ENCODE peak calls at places on chromosome 15, in ten cellular contexts. One of them, this sample, is unnamed.
A peak's percentile ranks its signal among the peaks of the same experiment; 100 is the strongest.

GRCh38 chr15:27873039-27873438 is 226.1 kb downstream of the OCA2 start:
- DNase-seq in RWPE1: no peak
- DNase-seq in GM20000: no peak
- DNase-seq in progenitor cell of endocrine pancreas: no peak
- DNase-seq in CD4-positive, alpha-beta T cell: no peak
- DNase-seq in ovary: no peak
- DNase-seq in stomach: no peak
- DNase-seq in fibroblast of lung: no peak
- DNase-seq in fibroblast of the aortic adventitia: no peak
- DNase-seq in PC-3: no peak
- DNase-seq in this sample: no peak

GRCh38 chr15:66108483-66109270 is 144.9 kb downstream of the MEGF11 start:
- DNase-seq in fibroblast of lung: no peak
- DNase-seq in GM20000: no peak
- DNase-seq in ovary: no peak
- DNase-seq in RWPE1: no peak
- DNase-seq in progenitor cell of endocrine pancreas: no peak
- DNase-seq in PC-3: no peak
- DNase-seq in CD4-positive, alpha-beta T cell: no peak
- DNase-seq in fibroblast of the aortic adventitia: no peak
- DNase-seq in stomach: no peak
- DNase-seq in this sample: no peak

GRCh38 chr15:63892794-63893441 is 59.2 kb upstream of the HERC1 start:
- DNase-seq in progenitor cell of endocrine pancreas: no peak
- DNase-seq in ovary: no peak
- DNase-seq in fibroblast of lung: no peak
- DNase-seq in RWPE1: no peak
- DNase-seq in stomach: peak; percentile 53
- DNase-seq in PC-3: no peak
- DNase-seq in GM20000: no peak
- DNase-seq in fibroblast of the aortic adventitia: no peak
- DNase-seq in CD4-positive, alpha-beta T cell: peak; percentile 66
- DNase-seq in this sample: peak; percentile 75

GRCh38 chr15:33034588-33034987 is 159.9 kb downstream of the FMN1 start:
- DNase-seq in RWPE1: no peak
- DNase-seq in CD4-positive, alpha-beta T cell: no peak
- DNase-seq in PC-3: no peak
- DNase-seq in stomach: no peak
- DNase-seq in ovary: no peak
- DNase-seq in progenitor cell of endocrine pancreas: no peak
- DNase-seq in fibroblast of the aortic adventitia: no peak
- DNase-seq in fibroblast of lung: no peak
- DNase-seq in GM20000: no peak
- DNase-seq in this sample: no peak

GRCh38 chr15:49906976-49907375 is 212.1 kb downstream of the ATP8B4 start:
- DNase-seq in stomach: no peak
- DNase-seq in PC-3: no peak
- DNase-seq in fibroblast of the aortic adventitia: no peak
- DNase-seq in CD4-positive, alpha-beta T cell: no peak
- DNase-seq in RWPE1: no peak
- DNase-seq in ovary: no peak
- DNase-seq in fibroblast of lung: no peak
- DNase-seq in GM20000: no peak
- DNase-seq in progenitor cell of endocrine pancreas: no peak
- DNase-seq in this sample: no peak

GRCh38 chr15:37980010-37980409 is 45.6 kb downstream of the TMCO5A start:
- DNase-seq in PC-3: no peak
- DNase-seq in fibroblast of lung: no peak
- DNase-seq in progenitor cell of endocrine pancreas: no peak
- DNase-seq in ovary: peak; percentile 21
- DNase-seq in stomach: no peak
- DNase-seq in CD4-positive, alpha-beta T cell: no peak
- DNase-seq in fibroblast of the aortic adventitia: no peak
- DNase-seq in RWPE1: no peak
- DNase-seq in GM20000: no peak
- DNase-seq in this sample: no peak

GRCh38 chr15:36960179-36960946 is 140.0 kb downstream of the MEIS2 start:
- DNase-seq in RWPE1: no peak
- DNase-seq in stomach: no peak
- DNase-seq in fibroblast of lung: no peak
- DNase-seq in PC-3: no peak
- DNase-seq in fibroblast of the aortic adventitia: no peak
- DNase-seq in progenitor cell of endocrine pancreas: no peak
- DNase-seq in ovary: no peak
- DNase-seq in GM20000: no peak
- DNase-seq in CD4-positive, alpha-beta T cell: no peak
- DNase-seq in this sample: no peak

GRCh38 chr15:93089855-93090305 is 869 bp upstream of the RGMA start:
- DNase-seq in fibroblast of lung: no peak
- DNase-seq in stomach: no peak
- DNase-seq in GM20000: no peak
- DNase-seq in progenitor cell of endocrine pancreas: no peak
- DNase-seq in CD4-positive, alpha-beta T cell: no peak
- DNase-seq in PC-3: no peak
- DNase-seq in fibroblast of the aortic adventitia: no peak
- DNase-seq in ovary: peak; percentile 25
- DNase-seq in RWPE1: no peak
- DNase-seq in this sample: no peak

GRCh38 chr15:60758961-60759729 is 280.2 kb upstream of the ICE2 start:
- DNase-seq in ovary: no peak
- DNase-seq in progenitor cell of endocrine pancreas: no peak
- DNase-seq in stomach: no peak
- DNase-seq in fibroblast of the aortic adventitia: peak; percentile 89
- DNase-seq in RWPE1: peak; percentile 10
- DNase-seq in CD4-positive, alpha-beta T cell: no peak
- DNase-seq in GM20000: no peak
- DNase-seq in fibroblast of lung: peak; percentile 83
- DNase-seq in PC-3: no peak
- DNase-seq in this sample: no peak

GRCh38 chr15:80977627-80978036 is 12.0 kb downstream of the MESD start:
- DNase-seq in GM20000: no peak
- DNase-seq in stomach: peak; percentile 71
- DNase-seq in CD4-positive, alpha-beta T cell: peak; percentile 21
- DNase-seq in fibroblast of lung: peak; percentile 61
- DNase-seq in ovary: no peak
- DNase-seq in progenitor cell of endocrine pancreas: no peak
- DNase-seq in fibroblast of the aortic adventitia: peak; percentile 72
- DNase-seq in PC-3: peak; percentile 43
- DNase-seq in RWPE1: no peak
- DNase-seq in this sample: no peak
- TF ChIP-seq CTCF in GM20000: peak; percentile 36
- TF ChIP-seq CTCF in stomach: peak; percentile 29
- TF ChIP-seq CTCF in CD4-positive, alpha-beta T cell: no peak
- TF ChIP-seq CTCF in fibroblast of lung: peak; percentile 55
- TF ChIP-seq CTCF in ovary: peak; percentile 27
- TF ChIP-seq CTCF in progenitor cell of endocrine pancreas: peak; percentile 60
- TF ChIP-seq CTCF in fibroblast of the aortic adventitia: peak; percentile 72
- TF ChIP-seq CTCF in PC-3: peak; percentile 70
- TF ChIP-seq CTCF in RWPE1: no peak
- TF ChIP-seq CTCF in this sample: peak; percentile 72

GRCh38 chr15:88204584-88204983 is 52.0 kb downstream of the NTRK3 start:
- DNase-seq in fibroblast of the aortic adventitia: no peak
- DNase-seq in RWPE1: no peak
- DNase-seq in ovary: no peak
- DNase-seq in GM20000: no peak
- DNase-seq in CD4-positive, alpha-beta T cell: no peak
- DNase-seq in fibroblast of lung: no peak
- DNase-seq in PC-3: no peak
- DNase-seq in stomach: no peak
- DNase-seq in progenitor cell of endocrine pancreas: no peak
- DNase-seq in this sample: no peak
- TF ChIP-seq CTCF in fibroblast of the aortic adventitia: no peak
- TF ChIP-seq CTCF in RWPE1: no peak
- TF ChIP-seq CTCF in ovary: no peak
- TF ChIP-seq CTCF in GM20000: no peak
- TF ChIP-seq CTCF in CD4-positive, alpha-beta T cell: no peak
- TF ChIP-seq CTCF in fibroblast of lung: no peak
- TF ChIP-seq CTCF in PC-3: no peak
- TF ChIP-seq CTCF in stomach: no peak
- TF ChIP-seq CTCF in progenitor cell of endocrine pancreas: no peak
- TF ChIP-seq CTCF in this sample: no peak

DNA sequence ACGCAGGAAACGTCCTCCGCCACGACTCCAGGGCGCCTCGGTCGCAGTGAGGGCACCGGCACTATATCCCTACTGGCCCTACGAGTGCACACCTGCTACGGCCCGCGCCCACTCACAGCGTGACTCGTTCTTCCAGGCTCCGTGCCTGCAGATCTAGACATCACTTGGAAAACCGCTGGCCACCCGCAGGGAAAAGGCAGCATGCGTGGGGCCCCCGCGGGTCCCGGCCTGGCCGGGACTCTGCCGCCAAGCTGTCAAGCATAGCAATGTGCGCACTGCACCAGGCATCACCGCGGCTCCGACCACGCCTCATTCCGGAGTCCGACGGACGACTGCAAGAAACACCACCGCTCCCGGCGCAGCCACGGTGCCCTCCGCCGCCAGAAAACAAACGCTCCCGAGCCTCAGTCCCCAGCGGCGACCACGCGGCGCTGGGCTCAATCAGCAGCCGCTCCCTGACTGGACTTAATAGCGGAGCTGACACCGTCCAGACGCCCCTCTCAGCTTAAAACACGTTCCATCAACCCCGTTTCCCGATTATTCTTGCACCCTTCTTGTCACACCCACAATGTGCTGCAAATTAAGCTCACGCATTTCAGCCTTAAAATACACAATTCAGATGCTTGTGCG is 984 bp downstream of the CYFIP1 start:
- DNase-seq in fibroblast of the aortic adventitia: peak; percentile 49
- DNase-seq in PC-3: peak; percentile 71
- DNase-seq in stomach: peak; percentile 72
- DNase-seq in CD4-positive, alpha-beta T cell: no peak
- DNase-seq in ovary: peak; percentile 48
- DNase-seq in GM20000: peak; percentile 79
- DNase-seq in fibroblast of lung: peak; percentile 41
- DNase-seq in progenitor cell of endocrine pancreas: peak; percentile 37
- DNase-seq in RWPE1: peak; percentile 70
- DNase-seq in this sample: no peak
- TF ChIP-seq CTCF in fibroblast of the aortic adventitia: peak; percentile 10
- TF ChIP-seq CTCF in PC-3: no peak
- TF ChIP-seq CTCF in stomach: no peak
- TF ChIP-seq CTCF in CD4-positive, alpha-beta T cell: no peak
- TF ChIP-seq CTCF in ovary: no peak
- TF ChIP-seq CTCF in GM20000: no peak
- TF ChIP-seq CTCF in fibroblast of lung: no peak
- TF ChIP-seq CTCF in progenitor cell of endocrine pancreas: no peak
- TF ChIP-seq CTCF in RWPE1: no peak
- TF ChIP-seq CTCF in this sample: no peak

GRCh38 chr15:51759557-51760070 is 8.2 kb downstream of the TMOD2 start:
- DNase-seq in GM20000: no peak
- DNase-seq in fibroblast of the aortic adventitia: peak; percentile 97
- DNase-seq in stomach: no peak
- DNase-seq in progenitor cell of endocrine pancreas: no peak
- DNase-seq in fibroblast of lung: peak; percentile 97
- DNase-seq in RWPE1: no peak
- DNase-seq in ovary: no peak
- DNase-seq in CD4-positive, alpha-beta T cell: no peak
- DNase-seq in PC-3: no peak
- DNase-seq in this sample: no peak
- TF ChIP-seq CTCF in GM20000: peak; percentile 30
- TF ChIP-seq CTCF in fibroblast of the aortic adventitia: peak; percentile 42
- TF ChIP-seq CTCF in stomach: no peak
- TF ChIP-seq CTCF in progenitor cell of endocrine pancreas: no peak
- TF ChIP-seq CTCF in fibroblast of lung: peak; percentile 50
- TF ChIP-seq CTCF in RWPE1: no peak
- TF ChIP-seq CTCF in ovary: no peak
- TF ChIP-seq CTCF in CD4-positive, alpha-beta T cell: no peak
- TF ChIP-seq CTCF in PC-3: no peak
- TF ChIP-seq CTCF in this sample: peak; percentile 25

DNA sequence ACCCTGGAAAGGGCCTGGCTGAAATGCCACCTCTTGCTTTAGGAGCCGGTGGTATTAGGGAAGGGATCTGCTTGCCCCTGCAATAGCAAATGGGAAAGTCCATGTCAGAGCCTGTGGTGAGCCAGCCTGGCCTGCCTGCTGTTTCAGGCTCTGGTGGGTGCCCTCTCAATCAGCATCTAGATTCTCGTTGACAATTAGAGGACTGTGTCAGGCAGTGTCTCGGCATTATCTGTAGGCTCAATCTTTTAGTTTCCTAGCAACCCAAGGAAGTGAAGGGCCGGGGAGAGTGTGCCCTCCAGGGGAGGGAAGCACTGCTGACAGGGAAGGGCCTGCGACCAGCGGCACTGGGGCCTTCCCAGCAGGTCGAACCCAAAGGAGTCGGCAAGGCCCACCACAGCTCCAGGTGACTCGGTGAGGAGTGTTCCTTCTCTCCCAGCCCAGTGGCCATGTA is 42.1 kb downstream of the TLE3 start:
- DNase-seq in PC-3: no peak
- DNase-seq in RWPE1: no peak
- DNase-seq in GM20000: no peak
- DNase-seq in fibroblast of lung: no peak
- DNase-seq in ovary: no peak
- DNase-seq in stomach: no peak
- DNase-seq in CD4-positive, alpha-beta T cell: no peak
- DNase-seq in progenitor cell of endocrine pancreas: no peak
- DNase-seq in fibroblast of the aortic adventitia: no peak
- DNase-seq in this sample: no peak
- TF ChIP-seq CTCF in PC-3: no peak
- TF ChIP-seq CTCF in RWPE1: no peak
- TF ChIP-seq CTCF in GM20000: no peak
- TF ChIP-seq CTCF in fibroblast of lung: no peak
- TF ChIP-seq CTCF in ovary: no peak
- TF ChIP-seq CTCF in stomach: no peak
- TF ChIP-seq CTCF in CD4-positive, alpha-beta T cell: no peak
- TF ChIP-seq CTCF in progenitor cell of endocrine pancreas: peak; percentile 7
- TF ChIP-seq CTCF in fibroblast of the aortic adventitia: no peak
- TF ChIP-seq CTCF in this sample: no peak